ENCODE peak calls at places on chromosomes 7 and 10, in six cellular contexts. One of them, this sample, is unnamed.

GRCh38 chr10:29652192-29652591 is 17.4 kb upstream of the SVIL start:
- DNase-seq in hepatocyte: no peak
- DNase-seq in left ventricle myocardium inferior: no peak
- DNase-seq in AG10803: no peak
- DNase-seq in Peyer's patch: no peak
- DNase-seq in pancreas: no peak
- DNase-seq in this sample: no peak

GRCh38 chr7:131249003-131249402 is 78.7 kb upstream of the MKLN1 start:
- DNase-seq in left ventricle myocardium inferior: peak; percentile 33
- DNase-seq in pancreas: no peak
- DNase-seq in Peyer's patch: no peak
- DNase-seq in AG10803: peak; percentile 97
- DNase-seq in hepatocyte: peak; percentile 72
- DNase-seq in this sample: peak; percentile 97

GRCh38 chr10:14665304-14665703 is 109.4 kb downstream of the FAM107B start:
- DNase-seq in left ventricle myocardium inferior: no peak
- DNase-seq in hepatocyte: peak; percentile 58
- DNase-seq in AG10803: no peak
- DNase-seq in Peyer's patch: no peak
- DNase-seq in pancreas: no peak
- DNase-seq in this sample: peak; percentile 59

GRCh38 chr7:7051221-7051877 is 131.0 kb upstream of the C1GALT1 start:
- DNase-seq in pancreas: no peak
- DNase-seq in AG10803: peak; percentile 53
- DNase-seq in hepatocyte: peak; percentile 22
- DNase-seq in Peyer's patch: no peak
- DNase-seq in left ventricle myocardium inferior: no peak
- DNase-seq in this sample: no peak

GRCh38 chr7:24722386-24723177 is 34.7 kb downstream of the GSDME start:
- DNase-seq in pancreas: no peak
- DNase-seq in AG10803: peak; percentile 46
- DNase-seq in Peyer's patch: peak; percentile 9
- DNase-seq in hepatocyte: peak; percentile 52
- DNase-seq in left ventricle myocardium inferior: no peak
- DNase-seq in this sample: peak; percentile 76

GRCh38 chr10:80855348-80855971 is 317.8 kb downstream of the SH2D4B start:
- DNase-seq in left ventricle myocardium inferior: no peak
- DNase-seq in AG10803: no peak
- DNase-seq in Peyer's patch: no peak
- DNase-seq in pancreas: no peak
- DNase-seq in hepatocyte: peak; percentile 31
- DNase-seq in this sample: peak; percentile 1

GRCh38 chr10:6320320-6321010 is 117.7 kb downstream of the PFKFB3 start:
- DNase-seq in AG10803: no peak
- DNase-seq in pancreas: no peak
- DNase-seq in hepatocyte: no peak
- DNase-seq in left ventricle myocardium inferior: no peak
- DNase-seq in Peyer's patch: peak; percentile 82
- DNase-seq in this sample: no peak

GRCh38 chr7:19707240-19707639 is 1.6 kb downstream of the POLR1F start:
- DNase-seq in hepatocyte: no peak
- DNase-seq in AG10803: no peak
- DNase-seq in left ventricle myocardium inferior: no peak
- DNase-seq in Peyer's patch: no peak
- DNase-seq in pancreas: no peak
- DNase-seq in this sample: peak; percentile 28

GRCh38 chr7:40608321-40609075 is 473.7 kb downstream of the SUGCT start:
- DNase-seq in left ventricle myocardium inferior: no peak
- DNase-seq in pancreas: no peak
- DNase-seq in Peyer's patch: no peak
- DNase-seq in AG10803: peak; percentile 12
- DNase-seq in hepatocyte: no peak
- DNase-seq in this sample: no peak

GRCh38 chr7:66928388-66928787 is 7.4 kb downstream of the TMEM248 start:
- DNase-seq in AG10803: no peak
- DNase-seq in left ventricle myocardium inferior: peak; percentile 22
- DNase-seq in Peyer's patch: no peak
- DNase-seq in hepatocyte: no peak
- DNase-seq in pancreas: no peak
- DNase-seq in this sample: peak; percentile 51

GRCh38 chr7:2471396-2471795 is 4.8 kb downstream of the GRIFIN start:
- DNase-seq in left ventricle myocardium inferior: peak; percentile 69
- DNase-seq in Peyer's patch: no peak
- DNase-seq in AG10803: no peak
- DNase-seq in hepatocyte: no peak
- DNase-seq in pancreas: no peak
- DNase-seq in this sample: peak; percentile 56

GRCh38 chr7:100170111-100170897 is 1.9 kb upstream of the GAL3ST4 start:
- DNase-seq in pancreas: no peak
- DNase-seq in hepatocyte: no peak
- DNase-seq in AG10803: no peak
- DNase-seq in Peyer's patch: no peak
- DNase-seq in left ventricle myocardium inferior: no peak
- DNase-seq in this sample: no peak

GRCh38 chr7:48004598-48004997 is 24.3 kb downstream of the SUN3 start:
- DNase-seq in AG10803: no peak
- DNase-seq in pancreas: no peak
- DNase-seq in Peyer's patch: no peak
- DNase-seq in left ventricle myocardium inferior: no peak
- DNase-seq in hepatocyte: no peak
- DNase-seq in this sample: no peak

GRCh38 chr7:16055263-16055976 is 365.9 kb downstream of the CRPPA start:
- DNase-seq in Peyer's patch: no peak
- DNase-seq in left ventricle myocardium inferior: no peak
- DNase-seq in hepatocyte: no peak
- DNase-seq in AG10803: no peak
- DNase-seq in pancreas: no peak
- DNase-seq in this sample: no peak

GRCh38 chr7:44326261-44327125 is 1.1 kb upstream of the CAMK2B start:
- DNase-seq in AG10803: no peak
- DNase-seq in left ventricle myocardium inferior: no peak
- DNase-seq in pancreas: no peak
- DNase-seq in Peyer's patch: no peak
- DNase-seq in hepatocyte: no peak
- DNase-seq in this sample: no peak

GRCh38 chr7:43108255-43109011 is 4.0 kb upstream of the HECW1 start:
- DNase-seq in Peyer's patch: peak; percentile 24
- DNase-seq in left ventricle myocardium inferior: peak; percentile 44
- DNase-seq in AG10803: peak; percentile 53
- DNase-seq in pancreas: peak; percentile 34
- DNase-seq in hepatocyte: peak; percentile 83
- DNase-seq in this sample: peak; percentile 80

GRCh38 chr7:43170571-43170970 is 58.1 kb downstream of the HECW1 start:
- DNase-seq in AG10803: no peak
- DNase-seq in hepatocyte: no peak
- DNase-seq in left ventricle myocardium inferior: no peak
- DNase-seq in Peyer's patch: no peak
- DNase-seq in pancreas: no peak
- DNase-seq in this sample: no peak

GRCh38 chr10:557792-558328 is 131.6 kb downstream of the DIP2C start:
- DNase-seq in AG10803: no peak
- DNase-seq in Peyer's patch: peak; percentile 24
- DNase-seq in hepatocyte: no peak
- DNase-seq in left ventricle myocardium inferior: no peak
- DNase-seq in pancreas: no peak
- DNase-seq in this sample: peak; percentile 50

GRCh38 chr7:4689668-4690067 is 7.6 kb downstream of the FOXK1 start:
- DNase-seq in AG10803: no peak
- DNase-seq in left ventricle myocardium inferior: no peak
- DNase-seq in pancreas: no peak
- DNase-seq in hepatocyte: no peak
- DNase-seq in Peyer's patch: no peak
- DNase-seq in this sample: no peak

GRCh38 chr10:115818015-115818414 is 455.0 kb downstream of the GFRA1 start:
- DNase-seq in Peyer's patch: no peak
- DNase-seq in hepatocyte: peak; percentile 32
- DNase-seq in pancreas: no peak
- DNase-seq in left ventricle myocardium inferior: no peak
- DNase-seq in AG10803: peak; percentile 30
- DNase-seq in this sample: peak; percentile 24

GRCh38 chr7:20113423-20114027 is 103.7 kb downstream of the MACC1 start:
- DNase-seq in hepatocyte: no peak
- DNase-seq in left ventricle myocardium inferior: no peak
- DNase-seq in pancreas: no peak
- DNase-seq in AG10803: no peak
- DNase-seq in Peyer's patch: no peak
- DNase-seq in this sample: no peak

GRCh38 chr10:99958287-99958686 is 51.5 kb downstream of the DNMBP start:
- DNase-seq in Peyer's patch: no peak
- DNase-seq in hepatocyte: no peak
- DNase-seq in left ventricle myocardium inferior: no peak
- DNase-seq in AG10803: peak; percentile 56
- DNase-seq in pancreas: no peak
- DNase-seq in this sample: peak; percentile 51

GRCh38 chr10:43707755-43708154 is 59.1 kb upstream of the ZNF32 start:
- DNase-seq in AG10803: no peak
- DNase-seq in hepatocyte: no peak
- DNase-seq in pancreas: no peak
- DNase-seq in left ventricle myocardium inferior: peak; percentile 50
- DNase-seq in Peyer's patch: no peak
- DNase-seq in this sample: peak; percentile 27

DNA sequence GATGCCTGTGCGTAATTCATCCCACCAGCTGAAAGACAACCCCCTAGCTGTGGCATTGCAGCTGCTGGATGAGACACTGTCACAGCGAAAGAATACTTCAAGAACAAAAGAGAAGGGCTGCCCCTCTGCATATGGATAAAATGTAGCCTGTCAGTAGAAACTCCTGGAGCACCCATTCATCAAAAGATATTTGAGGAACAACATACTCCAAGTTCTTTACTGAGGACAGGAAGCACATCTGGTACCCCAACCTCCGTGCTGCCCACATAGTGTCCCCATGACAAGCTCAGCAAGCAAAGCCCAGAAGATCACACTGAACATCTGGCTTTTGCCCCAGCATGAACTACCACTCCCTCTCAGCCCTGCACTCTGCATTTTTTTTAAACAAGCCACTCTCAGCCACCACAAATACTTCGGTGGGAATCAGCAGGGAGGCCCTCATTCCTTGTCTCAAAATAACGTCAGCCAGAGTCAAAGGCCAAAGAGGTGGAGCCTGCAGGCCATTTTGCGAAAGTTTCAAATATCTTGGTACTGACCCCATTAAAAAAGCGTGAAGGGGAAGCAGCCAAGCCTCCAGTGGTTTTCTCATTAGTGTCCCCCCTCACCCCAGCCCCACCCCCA is 1.7 kb downstream of the CREB3L2 start:
- DNase-seq in Peyer's patch: no peak
- DNase-seq in left ventricle myocardium inferior: peak; percentile 44
- DNase-seq in hepatocyte: peak; percentile 70
- DNase-seq in pancreas: peak; percentile 38
- DNase-seq in AG10803: peak; percentile 96
- DNase-seq in this sample: peak; percentile 99
- H3K4me3 ChIP-seq in Peyer's patch: peak overlapping the region; percentile 80
- H3K4me3 ChIP-seq in left ventricle myocardium inferior: peak overlapping the region; percentile 96
- H3K4me3 ChIP-seq in hepatocyte: peak overlapping the region; percentile 35
- H3K4me3 ChIP-seq in pancreas: peak overlapping the region; percentile 91
- H3K4me3 ChIP-seq in AG10803: peak overlapping the region; percentile 97
- H3K4me3 ChIP-seq in this sample: peak overlapping the region; percentile 82

DNA sequence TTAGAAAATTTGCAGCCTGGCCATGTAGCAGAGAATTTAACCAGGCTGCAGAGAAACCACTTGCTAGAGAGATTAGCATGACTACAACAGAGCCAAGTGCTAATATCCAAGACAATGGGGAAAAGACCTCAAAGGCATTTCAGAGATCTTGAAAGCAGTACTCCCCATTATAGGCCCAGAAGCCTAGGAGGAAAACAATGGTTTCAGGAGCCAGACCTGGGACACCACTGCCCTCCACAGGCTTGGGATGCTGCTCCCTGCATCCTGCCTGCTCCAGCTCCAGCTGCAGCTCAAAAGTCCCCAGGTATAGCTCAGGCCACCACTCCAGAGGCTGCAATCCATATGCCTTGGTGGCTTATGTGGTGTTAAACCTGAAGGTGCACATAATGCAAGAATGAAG is 101.5 kb upstream of the TMEM72 start:
- DNase-seq in pancreas: no peak
- DNase-seq in left ventricle myocardium inferior: no peak
- DNase-seq in AG10803: peak; percentile 45
- DNase-seq in hepatocyte: no peak
- DNase-seq in Peyer's patch: no peak
- DNase-seq in this sample: peak; percentile 53
- TF ChIP-seq CTCF in pancreas: no peak
- TF ChIP-seq CTCF in left ventricle myocardium inferior: peak; percentile 37
- TF ChIP-seq CTCF in AG10803: peak; percentile 55
- TF ChIP-seq CTCF in hepatocyte: no peak
- TF ChIP-seq CTCF in Peyer's patch: no peak
- TF ChIP-seq CTCF in this sample: peak; percentile 57

DNA sequence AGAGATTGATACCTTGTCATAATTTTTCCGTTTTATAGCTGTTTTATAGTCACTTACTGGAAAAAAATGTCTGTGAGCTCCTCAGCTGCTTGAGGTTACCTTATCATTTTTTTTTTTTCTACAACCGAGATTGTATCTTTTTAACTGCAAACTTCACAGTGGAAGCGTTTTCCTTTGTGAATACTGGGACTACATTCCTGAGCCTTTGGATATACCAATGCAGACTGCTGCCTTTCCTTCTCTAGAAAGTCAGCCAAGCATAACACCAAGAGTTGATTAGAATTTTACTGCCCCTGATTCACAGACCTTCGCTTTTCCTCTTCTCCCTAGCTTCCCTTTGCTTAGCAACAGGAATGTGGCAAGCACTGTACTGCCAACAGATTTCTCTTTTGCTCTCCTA is 170.5 kb downstream of the PRKG1 start:
- DNase-seq in Peyer's patch: no peak
- DNase-seq in AG10803: peak; percentile 83
- DNase-seq in left ventricle myocardium inferior: no peak
- DNase-seq in hepatocyte: peak; percentile 8
- DNase-seq in pancreas: no peak
- DNase-seq in this sample: peak; percentile 83
- H3K4me3 ChIP-seq in Peyer's patch: no peak overlapping the region
- H3K4me3 ChIP-seq in AG10803: no peak overlapping the region
- H3K4me3 ChIP-seq in left ventricle myocardium inferior: peak overlapping the region; percentile 26
- H3K4me3 ChIP-seq in hepatocyte: no peak overlapping the region
- H3K4me3 ChIP-seq in pancreas: no peak overlapping the region
- H3K4me3 ChIP-seq in this sample: no peak overlapping the region

GRCh38 chr7:117505238-117505637 is 25.4 kb downstream of the CFTR start:
- DNase-seq in pancreas: no peak
- DNase-seq in AG10803: no peak
- DNase-seq in Peyer's patch: no peak
- DNase-seq in left ventricle myocardium inferior: no peak
- DNase-seq in hepatocyte: no peak
- DNase-seq in this sample: no peak
- TF ChIP-seq CTCF in pancreas: no peak
- TF ChIP-seq CTCF in AG10803: no peak
- TF ChIP-seq CTCF in Peyer's patch: no peak
- TF ChIP-seq CTCF in left ventricle myocardium inferior: no peak
- TF ChIP-seq CTCF in hepatocyte: no peak
- TF ChIP-seq CTCF in this sample: no peak

This sample was measured in choroid plexus epithelial cell.